ENCODE peak calls at places on chromosomes 11 and 22, in seven cellular contexts. R is CD8-positive, alpha-beta memory T cell; H is heart left ventricle; N is cardiac muscle cell; W is thoracic aorta; U is body of pancreas; B is GM23248. I is an unnamed sample. For H3K4me1, the result is how much of the 10 kb centered on the place peaks cover.

GRCh38 chr22:39241632-39242388 is 3.0 kb downstream of the PDGFB start:
- DNase-seq in R (peak), H (peak), N (no peak), W (no peak), U (peak), B (peak), I (no peak)

GRCh38 chr11:74037309-74037708 is 28.4 kb upstream of the UCP3 start:
- DNase-seq in R (no peak), H (no peak), N (no peak), W (no peak), U (no peak), B (peak), I (no peak)

GRCh38 chr11:133228406-133229330 is 303.6 kb downstream of the OPCML start:
- DNase-seq in R (no peak), H (no peak), N (no peak), W (no peak), U (peak), B (no peak), I (peak)

GRCh38 chr22:23073506-23074229 is 3.3 kb downstream of the GNAZ start:
- DNase-seq in R (no peak), H (peak), N (no peak), W (no peak), U (no peak), B (no peak), I (no peak)

GRCh38 chr11:96257972-96258951 is 84.7 kb downstream of the MAML2 start:
- DNase-seq in R (peak), H (no peak), N (peak), W (no peak), U (no peak), B (peak), I (no peak)

GRCh38 chr11:126112547-126112946 is 49.9 kb upstream of the CDON start:
- DNase-seq in R (no peak), H (peak), N (peak), W (no peak), U (no peak), B (peak), I (no peak)

GRCh38 chr11:121141051-121141450 is 40.0 kb downstream of the TECTA start:
- DNase-seq in R (no peak), H (no peak), N (no peak), W (no peak), U (no peak), B (peak), I (no peak)

GRCh38 chr22:25380141-25380747 is 160.8 kb downstream of the CRYBB2 start:
- DNase-seq in R (no peak), H (no peak), N (no peak), W (no peak), U (no peak), B (no peak), I (no peak)

GRCh38 chr22:27534720-27535125 is 266.8 kb downstream of the MN1 start:
- DNase-seq in R (no peak), H (no peak), N (peak), W (no peak), U (no peak), B (peak), I (no peak)

GRCh38 chr11:86800076-86800955 is at the start of gene PRSS23:
- DNase-seq in R (no peak), H (peak), N (peak), W (no peak), U (peak), B (peak), I (peak)

GRCh38 chr11:40405614-40406013 is 1053.8 kb downstream of the LRRC4C start:
- DNase-seq in R (no peak), H (no peak), N (no peak), W (no peak), U (no peak), B (no peak), I (no peak)

GRCh38 chr22:48370508-48371325 is 1457.0 kb downstream of the BRD1 start:
- DNase-seq in R (no peak), H (no peak), N (no peak), W (no peak), U (no peak), B (no peak), I (no peak)

GRCh38 chr22:25354456-25354855 is 135.0 kb downstream of the CRYBB2 start:
- DNase-seq in R (no peak), H (no peak), N (no peak), W (no peak), U (no peak), B (no peak), I (peak)

GRCh38 chr11:83836883-83837654 is 550.9 kb upstream of the CCDC90B start:
- DNase-seq in R (no peak), H (peak), N (peak), W (no peak), U (peak), B (peak), I (no peak)

GRCh38 chr11:101745756-101746155 is 161.9 kb upstream of the TRPC6 start:
- DNase-seq in R (no peak), H (no peak), N (no peak), W (no peak), U (no peak), B (no peak), I (no peak)

GRCh38 chr11:73429121-73429740 is 53.0 kb downstream of the RELT start:
- DNase-seq in R (no peak), H (no peak), N (peak), W (no peak), U (no peak), B (peak), I (no peak)

GRCh38 chr11:1508491-1508891 is 21.9 kb upstream of the MOB2 start:
- DNase-seq in R (no peak), H (no peak), N (no peak), W (no peak), U (no peak), B (no peak), I (peak)

GRCh38 chr11:35651263-35651662 is 11.3 kb upstream of the TRIM44 start:
- DNase-seq in R (no peak), H (no peak), N (no peak), W (no peak), U (no peak), B (no peak), I (no peak)

GRCh38 chr11:35650467-35650866 is 12.1 kb upstream of the TRIM44 start:
- DNase-seq in R (no peak), H (no peak), N (no peak), W (no peak), U (no peak), B (no peak), I (no peak)

GRCh38 chr11:35658028-35658948 is 4.3 kb upstream of the TRIM44 start:
- DNase-seq in R (no peak), H (no peak), N (no peak), W (no peak), U (no peak), B (peak), I (no peak)

GRCh38 chr11:35655856-35656255 is 6.7 kb upstream of the TRIM44 start:
- DNase-seq in R (no peak), H (no peak), N (no peak), W (no peak), U (no peak), B (no peak), I (no peak)

DNA sequence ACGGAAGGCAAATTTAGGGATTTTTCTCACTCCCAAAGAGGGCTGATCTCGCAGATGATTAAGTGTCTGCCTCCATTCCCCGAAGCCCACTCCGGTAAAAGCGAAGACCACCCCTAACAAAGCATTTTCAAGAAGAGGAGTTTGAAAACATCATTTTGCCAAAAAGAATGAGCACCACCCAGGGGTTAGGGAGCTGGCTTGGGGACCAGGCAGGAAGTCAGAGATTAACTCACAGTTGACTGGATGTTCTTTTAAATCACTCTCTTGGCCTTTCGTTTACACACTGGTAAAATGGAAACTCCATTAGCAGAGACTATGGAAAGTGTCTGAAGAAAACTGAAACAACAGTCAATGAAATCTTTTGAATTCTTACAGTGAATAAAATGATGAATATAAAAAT is 7.9 kb upstream of the TRIM44 start:
- DNase-seq in R (no peak), H (no peak), N (no peak), W (no peak), U (no peak), B (no peak), I (no peak)
- H3K4me1 ChIP-seq in R (under half), H (under half), N (under half), W (under half), U (under half), B (under half), I (under half)

DNA sequence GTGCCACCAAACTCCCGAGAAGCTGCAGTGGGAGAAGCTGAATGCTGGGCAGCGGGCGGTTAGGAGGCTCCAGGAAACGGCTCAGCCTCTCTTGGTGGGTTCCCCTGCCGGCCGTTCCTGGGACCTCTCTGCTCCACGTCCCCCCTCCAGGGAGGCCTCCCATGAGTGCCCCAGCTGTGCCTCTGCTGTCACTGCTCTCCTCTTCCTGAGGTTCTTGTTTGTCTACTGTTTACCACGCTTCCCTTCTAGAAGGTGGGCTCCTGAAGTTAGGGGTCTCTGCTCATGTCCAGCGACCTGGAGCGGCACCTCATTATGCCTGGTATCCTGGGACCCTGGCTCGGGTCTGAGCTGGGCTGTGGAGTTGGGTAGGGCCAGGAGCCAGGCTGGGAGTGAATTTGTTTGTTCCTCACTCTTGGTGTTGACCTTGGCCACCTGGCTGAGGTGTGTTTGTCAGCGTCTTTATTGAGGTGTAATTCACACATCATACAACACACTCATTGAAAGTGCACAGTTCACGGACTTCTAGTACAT is 37.8 kb upstream of the GRAMD4 start:
- DNase-seq in R (no peak), H (peak), N (no peak), W (no peak), U (no peak), B (no peak), I (no peak)
- H3K4me1 ChIP-seq in R (under half), H (half or more), N (under half), W (under half), U (half or more), B (under half), I (half or more)

GRCh38 chr22:20523118-20523983 is 15.9 kb downstream of the MED15 start:
- DNase-seq in R (peak), H (no peak), N (peak), W (no peak), U (no peak), B (peak), I (no peak)

GRCh38 chr22:20525048-20525447 is 17.6 kb downstream of the MED15 start:
- DNase-seq in R (no peak), H (no peak), N (no peak), W (no peak), U (no peak), B (no peak), I (no peak)

GRCh38 chr22:20522134-20522827 is 14.9 kb downstream of the MED15 start:
- DNase-seq in R (no peak), H (no peak), N (no peak), W (no peak), U (no peak), B (no peak), I (no peak)

GRCh38 chr22:20524004-20524481 is 16.6 kb downstream of the MED15 start:
- DNase-seq in R (peak), H (no peak), N (no peak), W (no peak), U (no peak), B (no peak), I (no peak)

GRCh38 chr22:20522828-20523117 is 15.4 kb downstream of the MED15 start:
- DNase-seq in R (no peak), H (no peak), N (no peak), W (no peak), U (no peak), B (no peak), I (no peak)
- H3K4me1 ChIP-seq in R (half or more), H (half or more), N (under half), W (half or more), U (under half), B (half or more), I (under half)

DNA sequence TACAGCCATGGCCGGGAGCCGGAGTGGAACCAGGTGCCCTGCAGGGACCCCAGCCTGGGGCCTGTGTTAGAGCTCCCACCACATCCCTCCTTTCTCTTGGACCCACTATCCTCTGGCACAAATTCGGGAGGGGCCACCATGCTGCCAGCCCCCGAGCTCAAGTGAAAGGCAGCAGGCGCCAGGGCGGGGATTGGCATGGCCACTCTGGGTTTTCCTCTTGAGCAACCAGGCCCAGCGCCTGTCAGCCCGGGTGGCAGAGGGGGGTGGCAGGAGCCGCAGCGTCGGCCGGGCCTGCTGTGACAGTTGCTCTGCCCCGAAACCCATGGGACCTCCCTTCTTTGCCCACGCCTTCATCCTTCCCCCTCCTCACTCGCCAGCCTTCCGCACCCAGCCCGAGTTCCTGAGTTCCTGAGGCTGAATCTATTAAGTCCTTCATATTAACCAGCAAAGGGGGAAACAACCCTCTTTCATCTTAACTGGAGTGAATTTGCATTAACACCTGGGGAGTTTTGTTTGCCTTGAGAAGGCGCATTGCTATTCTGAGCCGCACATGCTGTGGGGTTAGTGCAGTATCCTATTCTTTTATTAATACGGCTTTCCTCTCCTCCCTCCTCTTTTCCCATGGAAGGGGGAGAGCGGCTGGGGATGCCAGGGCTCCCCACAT is 16.7 kb upstream of the CABP7 start:
- DNase-seq in R (no peak), H (peak), N (no peak), W (no peak), U (no peak), B (peak), I (peak)
- H3K4me1 ChIP-seq in R (under half), H (under half), N (under half), W (under half), U (under half), B (under half), I (under half)

DNA sequence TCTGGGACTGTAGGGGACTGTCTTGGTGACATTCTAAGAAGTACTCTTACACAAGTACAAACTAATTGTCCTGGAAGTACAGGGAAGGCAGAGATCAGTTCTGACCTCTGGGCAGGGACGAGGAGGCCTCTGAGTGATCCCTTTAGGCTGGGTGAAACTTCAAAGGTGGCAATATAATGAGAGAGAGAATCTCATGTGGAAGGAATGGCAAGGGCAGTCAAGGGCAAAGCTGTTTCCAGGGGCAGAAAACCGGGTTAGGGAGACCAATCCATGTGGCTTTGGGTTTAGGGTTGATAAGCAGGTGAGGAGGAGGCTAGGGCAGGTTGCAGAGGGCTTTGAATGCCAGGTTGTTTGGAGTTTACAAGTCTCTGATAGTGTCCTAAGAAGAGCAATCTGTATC is 21.3 kb upstream of the MYH9 start:
- DNase-seq in R (no peak), H (no peak), N (no peak), W (no peak), U (no peak), B (no peak), I (no peak)
- H3K4me1 ChIP-seq in R (half or more), H (under half), N (under half), W (under half), U (under half), B (under half), I (under half)

GRCh38 chr11:117068303-117068860 is 29.8 kb downstream of the SIK3 start:
- DNase-seq in R (no peak), H (no peak), N (no peak), W (no peak), U (no peak), B (no peak), I (no peak)
- H3K4me1 ChIP-seq in R (under half), H (half or more), N (under half), W (under half), U (under half), B (under half), I (under half)

DNA sequence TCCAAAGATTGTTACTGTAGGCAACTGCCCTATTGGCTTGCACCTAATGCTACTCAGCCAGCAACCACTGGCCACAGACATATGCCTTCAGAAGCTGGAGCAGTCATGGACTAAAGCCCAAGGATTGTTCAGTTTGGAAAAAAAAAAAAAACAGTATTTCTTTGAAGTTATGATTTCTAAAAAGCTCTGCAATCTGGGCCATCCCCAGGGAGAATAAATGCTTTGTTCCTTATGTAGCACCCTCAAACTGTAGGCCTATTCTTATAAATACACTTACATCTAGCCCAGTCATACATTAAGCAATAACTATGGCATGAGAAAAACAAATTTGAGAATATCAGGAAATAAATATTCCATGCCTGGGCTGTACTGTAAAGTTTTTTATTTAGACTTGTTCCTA is 2190.6 kb upstream of the RAG2 start:
- DNase-seq in R (no peak), H (no peak), N (no peak), W (no peak), U (no peak), B (no peak), I (no peak)
- H3K4me1 ChIP-seq in R (under half), H (under half), N (under half), W (under half), U (under half), B (under half), I (under half)

GRCh38 chr11:66337103-66337899 is 1.1 kb upstream of the RIN1 start:
- DNase-seq in R (no peak), H (peak), N (no peak), W (no peak), U (no peak), B (peak), I (no peak)
- H3K4me1 ChIP-seq in R (under half), H (under half), N (under half), W (under half), U (under half), B (under half), I (under half)

GRCh38 chr11:68374531-68374930 is 62.1 kb downstream of the LRP5 start:
- DNase-seq in R (no peak), H (no peak), N (peak), W (no peak), U (no peak), B (peak), I (no peak)
- H3K4me1 ChIP-seq in R (under half), H (half or more), N (under half), W (half or more), U (under half), B (under half), I (half or more)

GRCh38 chr11:76652989-76653673 is 17.4 kb downstream of the LRRC32 start:
- DNase-seq in R (no peak), H (peak), N (no peak), W (no peak), U (no peak), B (no peak), I (no peak)

GRCh38 chr11:76655466-76656086 is 15.0 kb downstream of the LRRC32 start:
- DNase-seq in R (no peak), H (no peak), N (no peak), W (no peak), U (no peak), B (no peak), I (peak)

GRCh38 chr11:76654980-76655379 is 15.6 kb downstream of the LRRC32 start:
- DNase-seq in R (no peak), H (no peak), N (no peak), W (no peak), U (no peak), B (no peak), I (no peak)

GRCh38 chr11:76654310-76654851 is 16.2 kb downstream of the LRRC32 start:
- DNase-seq in R (no peak), H (peak), N (peak), W (no peak), U (no peak), B (peak), I (no peak)

DNA sequence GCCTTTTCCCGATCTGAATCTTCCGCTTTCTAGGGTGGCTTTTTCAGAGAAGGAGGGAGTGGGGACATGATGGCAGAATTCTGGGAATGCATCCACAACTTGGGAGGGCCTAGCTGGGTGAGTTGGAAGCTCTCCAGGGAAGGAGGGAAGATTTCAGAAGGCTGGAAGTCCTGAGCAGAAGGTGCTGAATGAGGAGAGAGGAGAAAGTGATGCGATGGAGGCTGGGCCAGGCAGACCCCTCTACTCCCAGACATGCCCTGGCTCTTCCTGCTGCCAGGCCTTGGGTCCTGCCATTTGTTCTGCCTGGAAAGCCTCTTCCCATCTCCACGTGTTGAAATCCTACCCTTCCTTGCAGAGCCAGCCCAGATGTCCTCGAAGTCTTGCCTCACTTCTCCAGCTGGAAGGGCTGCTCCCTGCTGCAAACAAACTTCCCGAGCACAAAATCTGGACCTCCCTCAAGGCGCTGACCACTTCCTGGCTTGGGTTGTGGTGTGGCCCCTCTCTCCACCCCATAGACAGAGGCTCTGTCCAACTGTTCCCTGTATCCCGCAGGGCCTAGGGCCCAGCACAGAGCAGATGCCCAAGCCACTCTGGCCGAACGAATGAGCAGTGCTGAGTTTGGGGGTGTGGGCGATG is 16.8 kb downstream of the LRRC32 start:
- DNase-seq in R (no peak), H (peak), N (peak), W (no peak), U (no peak), B (peak), I (peak)
- H3K4me1 ChIP-seq in R (under half), H (under half), N (under half), W (half or more), U (under half), B (under half), I (under half)

I was measured in upper lobe of left lung.